ENCODE peak calls at places on chromosomes 11 and 22, in four cellular contexts. One of them, this sample, is unnamed. For H3K36me3, the result is how much of the 10 kb centered on the place peaks cover.

GRCh38 chr11:82890941-82891340 is 9.3 kb downstream of the PRCP start:
- DNase-seq in tibial artery: no peak
- DNase-seq in keratinocyte: no peak
- DNase-seq in heart left ventricle: no peak
- DNase-seq in this sample: no peak

GRCh38 chr11:61281581-61282250 is 13.4 kb downstream of the VWCE start:
- DNase-seq in heart left ventricle: no peak
- DNase-seq in tibial artery: no peak
- DNase-seq in keratinocyte: peak
- DNase-seq in this sample: no peak

GRCh38 chr22:50268655-50269113 is 1.5 kb downstream of the MAPK11 start:
- DNase-seq in heart left ventricle: no peak
- DNase-seq in tibial artery: no peak
- DNase-seq in keratinocyte: no peak
- DNase-seq in this sample: no peak

GRCh38 chr11:109237636-109238035 is 184.4 kb upstream of the C11orf87 start:
- DNase-seq in tibial artery: no peak
- DNase-seq in keratinocyte: no peak
- DNase-seq in heart left ventricle: no peak
- DNase-seq in this sample: no peak

GRCh38 chr11:119339581-119340334 is 925 bp downstream of the C1QTNF5 start:
- DNase-seq in tibial artery: peak
- DNase-seq in keratinocyte: no peak
- DNase-seq in heart left ventricle: peak
- DNase-seq in this sample: no peak

GRCh38 chr11:100923555-100923954 is 206.1 kb downstream of the PGR start:
- DNase-seq in tibial artery: no peak
- DNase-seq in heart left ventricle: no peak
- DNase-seq in keratinocyte: no peak
- DNase-seq in this sample: no peak

GRCh38 chr11:70343631-70344030 is 54.7 kb upstream of the CTTN start:
- DNase-seq in keratinocyte: no peak
- DNase-seq in tibial artery: no peak
- DNase-seq in heart left ventricle: no peak
- DNase-seq in this sample: no peak

GRCh38 chr22:45007247-45007945 is 2.4 kb downstream of the PHF21B start:
- DNase-seq in heart left ventricle: peak
- DNase-seq in keratinocyte: no peak
- DNase-seq in tibial artery: no peak
- DNase-seq in this sample: no peak

GRCh38 chr11:47499614-47500013 is 50.7 kb upstream of the RAPSN start:
- DNase-seq in tibial artery: no peak
- DNase-seq in keratinocyte: no peak
- DNase-seq in heart left ventricle: peak
- DNase-seq in this sample: no peak

GRCh38 chr11:74493816-74494630 is 499 bp upstream of the LIPT2 start:
- DNase-seq in tibial artery: no peak
- DNase-seq in heart left ventricle: no peak
- DNase-seq in keratinocyte: peak
- DNase-seq in this sample: no peak

GRCh38 chr22:26744892-26745808 is 87.8 kb downstream of the MIAT start:
- DNase-seq in tibial artery: no peak
- DNase-seq in heart left ventricle: no peak
- DNase-seq in keratinocyte: no peak
- DNase-seq in this sample: no peak

GRCh38 chr11:119195680-119196079 is 10.4 kb downstream of the NHERF4 start:
- DNase-seq in heart left ventricle: no peak
- DNase-seq in keratinocyte: no peak
- DNase-seq in tibial artery: no peak
- DNase-seq in this sample: no peak

GRCh38 chr11:5007561-5007960 is 12.9 kb downstream of the OR51L1 start:
- DNase-seq in heart left ventricle: no peak
- DNase-seq in tibial artery: no peak
- DNase-seq in keratinocyte: no peak
- DNase-seq in this sample: no peak

GRCh38 chr11:110621826-110622225 is 90.4 kb downstream of the ARHGAP20 start:
- DNase-seq in heart left ventricle: no peak
- DNase-seq in tibial artery: no peak
- DNase-seq in keratinocyte: no peak
- DNase-seq in this sample: no peak

GRCh38 chr11:14812776-14813175 is 79.3 kb downstream of the CYP2R1 start:
- DNase-seq in keratinocyte: no peak
- DNase-seq in tibial artery: no peak
- DNase-seq in heart left ventricle: no peak
- DNase-seq in this sample: no peak

GRCh38 chr11:122910775-122911174 is 28.2 kb downstream of the JHY start:
- DNase-seq in tibial artery: no peak
- DNase-seq in heart left ventricle: no peak
- DNase-seq in keratinocyte: no peak
- DNase-seq in this sample: no peak

GRCh38 chr22:25970348-25970995 is 198.8 kb upstream of the SEZ6L start:
- DNase-seq in tibial artery: no peak
- DNase-seq in heart left ventricle: peak
- DNase-seq in keratinocyte: no peak
- DNase-seq in this sample: no peak

GRCh38 chr11:54558919-54559318 is 44.9 kb downstream of the OR4C46 start:
- DNase-seq in keratinocyte: no peak
- DNase-seq in heart left ventricle: no peak
- DNase-seq in tibial artery: no peak
- DNase-seq in this sample: no peak

GRCh38 chr11:54558407-54558806 is 45.4 kb downstream of the OR4C46 start:
- DNase-seq in heart left ventricle: no peak
- DNase-seq in keratinocyte: no peak
- DNase-seq in tibial artery: no peak
- DNase-seq in this sample: no peak
- TF ChIP-seq CTCF in heart left ventricle: no peak
- TF ChIP-seq CTCF in keratinocyte: no peak
- TF ChIP-seq CTCF in tibial artery: no peak
- TF ChIP-seq CTCF in this sample: no peak

GRCh38 chr22:21932347-21932746 is 20.3 kb downstream of the PPM1F start:
- DNase-seq in tibial artery: no peak
- DNase-seq in heart left ventricle: no peak
- DNase-seq in keratinocyte: no peak
- DNase-seq in this sample: no peak
- H3K36me3 ChIP-seq in tibial artery: half or more
- H3K36me3 ChIP-seq in heart left ventricle: half or more
- H3K36me3 ChIP-seq in keratinocyte: under half
- H3K36me3 ChIP-seq in this sample: under half

DNA sequence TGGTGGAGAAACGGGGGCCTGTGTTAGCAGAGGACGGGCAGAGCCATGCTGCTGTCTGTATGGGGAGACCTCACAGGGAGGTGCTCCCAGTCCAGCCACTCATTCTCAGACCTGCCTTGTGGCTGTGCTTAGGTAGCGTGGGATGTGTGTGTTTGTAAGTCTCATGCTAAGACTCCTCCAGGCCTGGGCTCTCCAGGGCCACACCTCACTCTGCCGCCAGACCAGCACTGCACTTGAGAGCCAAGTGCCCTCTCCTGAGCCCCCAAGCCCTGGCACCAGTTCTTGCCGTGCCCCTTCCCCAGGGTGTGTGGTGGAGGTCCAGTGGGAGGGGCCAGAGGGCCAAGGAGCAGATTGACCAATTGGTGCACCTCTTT is 108.8 kb downstream of the BCR start:
- DNase-seq in tibial artery: no peak
- DNase-seq in keratinocyte: no peak
- DNase-seq in heart left ventricle: no peak
- DNase-seq in this sample: no peak
- TF ChIP-seq CTCF in tibial artery: no peak
- TF ChIP-seq CTCF in keratinocyte: no peak
- TF ChIP-seq CTCF in heart left ventricle: no peak
- TF ChIP-seq CTCF in this sample: no peak

GRCh38 chr11:17543574-17544180 is 539 bp downstream of the USH1C start:
- DNase-seq in tibial artery: no peak
- DNase-seq in heart left ventricle: no peak
- DNase-seq in keratinocyte: no peak
- DNase-seq in this sample: no peak
- H3K36me3 ChIP-seq in tibial artery: under half
- H3K36me3 ChIP-seq in heart left ventricle: under half
- H3K36me3 ChIP-seq in keratinocyte: under half
- H3K36me3 ChIP-seq in this sample: under half

GRCh38 chr22:47213571-47214230 is 451.3 kb downstream of the TBC1D22A start:
- DNase-seq in heart left ventricle: no peak
- DNase-seq in tibial artery: no peak
- DNase-seq in keratinocyte: no peak
- DNase-seq in this sample: no peak
- TF ChIP-seq CTCF in heart left ventricle: peak
- TF ChIP-seq CTCF in tibial artery: no peak
- TF ChIP-seq CTCF in keratinocyte: peak
- TF ChIP-seq CTCF in this sample: peak

GRCh38 chr22:20829735-20830134 is 28.9 kb downstream of the PI4KA start:
- DNase-seq in heart left ventricle: no peak
- DNase-seq in keratinocyte: no peak
- DNase-seq in tibial artery: no peak
- DNase-seq in this sample: no peak
- H3K36me3 ChIP-seq in heart left ventricle: half or more
- H3K36me3 ChIP-seq in keratinocyte: under half
- H3K36me3 ChIP-seq in tibial artery: half or more
- H3K36me3 ChIP-seq in this sample: under half

DNA sequence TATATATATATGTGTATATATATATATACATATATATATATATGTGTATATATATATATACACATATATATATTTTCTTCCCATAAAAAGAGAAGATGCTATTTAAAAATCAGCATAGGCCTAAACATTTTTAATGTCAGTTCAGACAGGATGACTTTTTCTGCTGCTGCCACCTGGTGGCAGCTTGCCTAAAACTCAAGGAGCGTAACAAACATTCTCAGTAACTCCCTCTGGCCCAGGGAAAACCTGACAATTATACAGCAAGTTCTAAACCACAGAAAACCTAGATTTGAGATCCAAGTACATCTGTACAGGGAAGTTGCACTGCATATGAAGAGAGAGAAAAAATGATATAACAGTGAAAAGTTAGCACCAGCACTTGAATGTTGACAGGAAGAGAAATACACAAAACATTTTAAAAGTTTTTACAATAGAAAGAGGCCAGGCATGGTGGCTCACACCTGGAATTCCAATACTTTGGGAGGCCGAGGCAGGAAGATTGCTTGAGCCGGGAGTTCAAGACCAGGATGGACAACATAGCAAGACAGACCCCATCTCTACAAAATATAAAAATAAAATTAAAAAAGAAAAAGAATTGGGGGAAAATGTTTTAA is 16.6 kb downstream of the OR8A1 start:
- DNase-seq in tibial artery: peak
- DNase-seq in keratinocyte: no peak
- DNase-seq in heart left ventricle: peak
- DNase-seq in this sample: no peak
- TF ChIP-seq CTCF in tibial artery: peak
- TF ChIP-seq CTCF in keratinocyte: peak
- TF ChIP-seq CTCF in heart left ventricle: peak
- TF ChIP-seq CTCF in this sample: peak

DNA sequence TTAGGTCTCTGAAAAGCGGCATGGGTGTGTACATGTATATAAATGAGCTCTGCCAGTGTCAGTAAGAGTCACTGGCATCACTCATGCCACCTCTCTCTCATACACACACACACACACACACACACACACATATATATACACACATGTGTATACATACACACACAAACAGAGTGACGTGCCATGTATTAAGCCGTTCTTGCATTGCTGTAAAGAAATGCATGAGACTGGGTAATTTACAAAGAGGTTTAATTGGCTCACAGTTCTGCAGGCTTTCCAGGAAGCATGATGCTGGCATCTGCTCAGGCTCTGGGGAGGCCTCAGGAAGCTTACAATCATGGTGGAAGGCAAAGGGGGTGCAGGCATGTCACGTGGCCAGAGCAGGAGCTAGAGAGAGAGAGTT is 105.6 kb upstream of the NNMT start:
- DNase-seq in tibial artery: no peak
- DNase-seq in heart left ventricle: no peak
- DNase-seq in keratinocyte: no peak
- DNase-seq in this sample: no peak
- H3K36me3 ChIP-seq in tibial artery: half or more
- H3K36me3 ChIP-seq in heart left ventricle: under half
- H3K36me3 ChIP-seq in keratinocyte: under half
- H3K36me3 ChIP-seq in this sample: under half

GRCh38 chr11:99015634-99016454 is 4.9 kb upstream of the CNTN5 start:
- DNase-seq in heart left ventricle: no peak
- DNase-seq in keratinocyte: peak
- DNase-seq in tibial artery: no peak
- DNase-seq in this sample: no peak
- TF ChIP-seq CTCF in heart left ventricle: peak
- TF ChIP-seq CTCF in keratinocyte: peak
- TF ChIP-seq CTCF in tibial artery: peak
- TF ChIP-seq CTCF in this sample: peak

GRCh38 chr11:62552465-62552782 is 5.8 kb upstream of the AHNAK start:
- DNase-seq in keratinocyte: no peak
- DNase-seq in heart left ventricle: no peak
- DNase-seq in tibial artery: no peak
- DNase-seq in this sample: no peak
- H3K36me3 ChIP-seq in keratinocyte: under half
- H3K36me3 ChIP-seq in heart left ventricle: under half
- H3K36me3 ChIP-seq in tibial artery: under half
- H3K36me3 ChIP-seq in this sample: under half

This sample was measured in BJ.